ENCODE peak calls at places on chromosomes 16 and 17, in seven cellular contexts. One of them, this sample, is unnamed.
A peak's percentile ranks its signal among the peaks of the same experiment; 100 is the strongest.

GRCh38 chr17:3271072-3271848 is 26.9 kb downstream of the OR3A1 start:
- DNase-seq in fibroblast of mammary gland: no peak
- DNase-seq in ovary: no peak
- DNase-seq in dorsolateral prefrontal cortex: no peak
- DNase-seq in A549: no peak
- DNase-seq in prostate gland: no peak
- DNase-seq in epithelial cell of esophagus: no peak
- DNase-seq in this sample: no peak

GRCh38 chr16:83878838-83879237 is 20.1 kb upstream of the MLYCD start:
- DNase-seq in fibroblast of mammary gland: peak; percentile 58
- DNase-seq in ovary: no peak
- DNase-seq in dorsolateral prefrontal cortex: no peak
- DNase-seq in A549: peak; percentile 59
- DNase-seq in prostate gland: peak; percentile 16
- DNase-seq in epithelial cell of esophagus: peak; percentile 60
- DNase-seq in this sample: no peak

GRCh38 chr16:3608069-3608468 is 3.3 kb downstream of the SLX4 start:
- DNase-seq in fibroblast of mammary gland: no peak
- DNase-seq in ovary: no peak
- DNase-seq in dorsolateral prefrontal cortex: no peak
- DNase-seq in A549: no peak
- DNase-seq in prostate gland: no peak
- DNase-seq in epithelial cell of esophagus: no peak
- DNase-seq in this sample: no peak

GRCh38 chr17:50668025-50668837 is 33.5 kb downstream of the ABCC3 start:
- DNase-seq in fibroblast of mammary gland: peak; percentile 49
- DNase-seq in ovary: no peak
- DNase-seq in dorsolateral prefrontal cortex: no peak
- DNase-seq in A549: peak; percentile 73
- DNase-seq in prostate gland: no peak
- DNase-seq in epithelial cell of esophagus: peak; percentile 40
- DNase-seq in this sample: no peak

GRCh38 chr17:39981207-39982068 is 831 bp downstream of the PSMD3 start:
- DNase-seq in fibroblast of mammary gland: no peak
- DNase-seq in ovary: no peak
- DNase-seq in dorsolateral prefrontal cortex: no peak
- DNase-seq in A549: no peak
- DNase-seq in prostate gland: no peak
- DNase-seq in epithelial cell of esophagus: peak; percentile 16
- DNase-seq in this sample: no peak

GRCh38 chr17:54891176-54891821 is 9.4 kb upstream of the TOM1L1 start:
- DNase-seq in fibroblast of mammary gland: peak; percentile 74
- DNase-seq in ovary: no peak
- DNase-seq in dorsolateral prefrontal cortex: no peak
- DNase-seq in A549: peak; percentile 57
- DNase-seq in prostate gland: peak; percentile 19
- DNase-seq in epithelial cell of esophagus: peak; percentile 73
- DNase-seq in this sample: no peak

GRCh38 chr17:17757944-17758343 is 76.7 kb downstream of the RAI1 start:
- DNase-seq in fibroblast of mammary gland: no peak
- DNase-seq in ovary: no peak
- DNase-seq in dorsolateral prefrontal cortex: no peak
- DNase-seq in A549: no peak
- DNase-seq in prostate gland: no peak
- DNase-seq in epithelial cell of esophagus: no peak
- DNase-seq in this sample: no peak

GRCh38 chr17:35486920-35487727 is 38.6 kb upstream of the SLFN13 start:
- DNase-seq in fibroblast of mammary gland: peak; percentile 80
- DNase-seq in ovary: peak; percentile 38
- DNase-seq in dorsolateral prefrontal cortex: no peak
- DNase-seq in A549: no peak
- DNase-seq in prostate gland: no peak
- DNase-seq in epithelial cell of esophagus: peak; percentile 85
- DNase-seq in this sample: peak; percentile 52

GRCh38 chr17:79680381-79680780 is 50.4 kb upstream of the ENPP7 start:
- DNase-seq in fibroblast of mammary gland: no peak
- DNase-seq in ovary: no peak
- DNase-seq in dorsolateral prefrontal cortex: no peak
- DNase-seq in A549: no peak
- DNase-seq in prostate gland: no peak
- DNase-seq in epithelial cell of esophagus: no peak
- DNase-seq in this sample: no peak

GRCh38 chr17:55576237-55576998 is 65.2 kb upstream of the SMIM36 start:
- DNase-seq in fibroblast of mammary gland: peak; percentile 91
- DNase-seq in ovary: no peak
- DNase-seq in dorsolateral prefrontal cortex: no peak
- DNase-seq in A549: peak; percentile 71
- DNase-seq in prostate gland: no peak
- DNase-seq in epithelial cell of esophagus: peak; percentile 75
- DNase-seq in this sample: peak; percentile 67

GRCh38 chr17:50538549-50539410 is 6.2 kb downstream of the EPN3 start:
- DNase-seq in fibroblast of mammary gland: no peak
- DNase-seq in ovary: no peak
- DNase-seq in dorsolateral prefrontal cortex: no peak
- DNase-seq in A549: no peak
- DNase-seq in prostate gland: no peak
- DNase-seq in epithelial cell of esophagus: no peak
- DNase-seq in this sample: no peak

GRCh38 chr17:28712037-28712704 is 483 bp upstream of the PROCA1 start:
- DNase-seq in fibroblast of mammary gland: no peak
- DNase-seq in ovary: peak; percentile 67
- DNase-seq in dorsolateral prefrontal cortex: no peak
- DNase-seq in A549: no peak
- DNase-seq in prostate gland: no peak
- DNase-seq in epithelial cell of esophagus: no peak
- DNase-seq in this sample: peak; percentile 34

GRCh38 chr16:87350681-87351319 is 32.8 kb downstream of the FBXO31 start:
- DNase-seq in fibroblast of mammary gland: peak; percentile 62
- DNase-seq in ovary: no peak
- DNase-seq in dorsolateral prefrontal cortex: peak; percentile 66
- DNase-seq in A549: no peak
- DNase-seq in prostate gland: no peak
- DNase-seq in epithelial cell of esophagus: no peak
- DNase-seq in this sample: no peak

GRCh38 chr16:85610446-85611204 is 2.5 kb upstream of the GSE1 start:
- DNase-seq in fibroblast of mammary gland: peak; percentile 80
- DNase-seq in ovary: peak; percentile 89
- DNase-seq in dorsolateral prefrontal cortex: peak; percentile 84
- DNase-seq in A549: peak; percentile 84
- DNase-seq in prostate gland: peak; percentile 83
- DNase-seq in epithelial cell of esophagus: peak; percentile 84
- DNase-seq in this sample: peak; percentile 84
- H3K4me3 ChIP-seq in fibroblast of mammary gland: peak overlapping the region; percentile 9
- H3K4me3 ChIP-seq in ovary: peak overlapping the region; percentile 33
- H3K4me3 ChIP-seq in dorsolateral prefrontal cortex: peak overlapping the region; percentile 76
- H3K4me3 ChIP-seq in A549: peak overlapping the region; percentile 96
- H3K4me3 ChIP-seq in prostate gland: peak overlapping the region; percentile 58
- H3K4me3 ChIP-seq in epithelial cell of esophagus: peak overlapping the region; percentile 18
- H3K4me3 ChIP-seq in this sample: peak overlapping the region; percentile 50

GRCh38 chr16:88588148-88588547 is 17.9 kb downstream of the ZC3H18 start:
- DNase-seq in fibroblast of mammary gland: no peak
- DNase-seq in ovary: no peak
- DNase-seq in dorsolateral prefrontal cortex: no peak
- DNase-seq in A549: no peak
- DNase-seq in prostate gland: no peak
- DNase-seq in epithelial cell of esophagus: no peak
- DNase-seq in this sample: no peak
- TF ChIP-seq CTCF in fibroblast of mammary gland: no peak
- TF ChIP-seq CTCF in ovary: no peak
- TF ChIP-seq CTCF in dorsolateral prefrontal cortex: no peak
- TF ChIP-seq CTCF in A549: no peak
- TF ChIP-seq CTCF in prostate gland: no peak
- TF ChIP-seq CTCF in epithelial cell of esophagus: no peak
- TF ChIP-seq CTCF in this sample: no peak

GRCh38 chr16:67964477-67965131 is 3.8 kb downstream of the SLC12A4 start:
- DNase-seq in fibroblast of mammary gland: no peak
- DNase-seq in ovary: no peak
- DNase-seq in dorsolateral prefrontal cortex: no peak
- DNase-seq in A549: no peak
- DNase-seq in prostate gland: no peak
- DNase-seq in epithelial cell of esophagus: no peak
- DNase-seq in this sample: no peak

GRCh38 chr16:67967183-67967955 is 1.1 kb downstream of the SLC12A4 start:
- DNase-seq in fibroblast of mammary gland: peak; percentile 55
- DNase-seq in ovary: no peak
- DNase-seq in dorsolateral prefrontal cortex: no peak
- DNase-seq in A549: no peak
- DNase-seq in prostate gland: no peak
- DNase-seq in epithelial cell of esophagus: peak; percentile 52
- DNase-seq in this sample: no peak

GRCh38 chr16:67966549-67967182 is 1.8 kb downstream of the SLC12A4 start:
- DNase-seq in fibroblast of mammary gland: peak; percentile 74
- DNase-seq in ovary: no peak
- DNase-seq in dorsolateral prefrontal cortex: no peak
- DNase-seq in A549: peak; percentile 44
- DNase-seq in prostate gland: no peak
- DNase-seq in epithelial cell of esophagus: peak; percentile 58
- DNase-seq in this sample: peak; percentile 54

GRCh38 chr16:67967956-67968439 is 439 bp downstream of the SLC12A4 start:
- DNase-seq in fibroblast of mammary gland: no peak
- DNase-seq in ovary: peak; percentile 68
- DNase-seq in dorsolateral prefrontal cortex: no peak
- DNase-seq in A549: no peak
- DNase-seq in prostate gland: no peak
- DNase-seq in epithelial cell of esophagus: peak; percentile 21
- DNase-seq in this sample: peak; percentile 65

DNA sequence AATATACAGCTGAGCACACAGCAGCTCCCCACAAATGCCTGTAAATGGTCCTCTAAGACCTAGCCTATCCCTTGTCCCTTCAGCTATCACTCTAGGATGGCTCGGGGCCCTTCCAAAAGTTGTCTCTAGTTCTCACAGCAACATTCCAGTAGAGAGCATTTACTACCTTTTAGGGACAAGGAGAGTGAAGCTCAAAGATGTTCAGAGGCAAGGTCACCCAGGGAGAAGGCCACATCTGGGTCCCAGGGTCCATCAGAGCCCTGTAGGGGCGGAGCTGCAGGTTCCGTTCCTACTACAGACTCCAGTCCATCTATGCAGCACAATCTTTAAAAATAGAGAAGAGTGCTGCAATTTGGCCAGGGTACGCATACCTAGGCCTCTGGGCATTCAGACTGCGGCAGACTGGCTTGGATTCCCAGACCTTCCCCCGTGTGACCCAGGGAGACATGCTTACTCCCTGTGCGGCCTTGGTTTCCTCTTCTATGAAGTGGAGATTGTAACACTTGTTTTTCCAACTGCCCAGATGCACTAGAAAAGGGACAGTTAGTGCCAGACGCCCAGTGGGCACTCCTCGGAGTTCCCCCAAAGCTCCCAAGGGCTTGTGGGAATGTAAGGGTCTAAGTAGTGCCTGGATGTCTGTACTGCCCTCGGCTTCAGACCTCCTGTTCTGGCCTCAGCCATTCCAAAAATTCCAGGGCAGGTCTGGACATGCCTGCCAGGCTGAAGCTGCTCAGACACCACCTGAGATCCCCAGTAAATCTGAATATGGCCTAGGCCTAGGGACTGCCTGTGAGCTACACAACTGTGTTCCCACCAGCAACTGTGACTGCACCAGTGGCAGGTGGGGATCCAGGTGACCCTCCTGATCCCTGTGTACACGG is 2.5 kb downstream of the SLC12A4 start:
- DNase-seq in fibroblast of mammary gland: no peak
- DNase-seq in ovary: no peak
- DNase-seq in dorsolateral prefrontal cortex: no peak
- DNase-seq in A549: no peak
- DNase-seq in prostate gland: no peak
- DNase-seq in epithelial cell of esophagus: peak; percentile 72
- DNase-seq in this sample: no peak
- H3K4me3 ChIP-seq in fibroblast of mammary gland: peak overlapping the region; percentile 88
- H3K4me3 ChIP-seq in ovary: no peak overlapping the region
- H3K4me3 ChIP-seq in dorsolateral prefrontal cortex: no peak overlapping the region
- H3K4me3 ChIP-seq in A549: peak overlapping the region; percentile 4
- H3K4me3 ChIP-seq in prostate gland: no peak overlapping the region
- H3K4me3 ChIP-seq in epithelial cell of esophagus: peak overlapping the region; percentile 82
- H3K4me3 ChIP-seq in this sample: no peak overlapping the region

GRCh38 chr17:37206299-37206698 is 169.5 kb upstream of the C17orf78 start:
- DNase-seq in fibroblast of mammary gland: no peak
- DNase-seq in ovary: no peak
- DNase-seq in dorsolateral prefrontal cortex: no peak
- DNase-seq in A549: no peak
- DNase-seq in prostate gland: no peak
- DNase-seq in epithelial cell of esophagus: no peak
- DNase-seq in this sample: no peak

GRCh38 chr17:37207103-37207502 is 168.7 kb upstream of the C17orf78 start:
- DNase-seq in fibroblast of mammary gland: no peak
- DNase-seq in ovary: no peak
- DNase-seq in dorsolateral prefrontal cortex: no peak
- DNase-seq in A549: no peak
- DNase-seq in prostate gland: no peak
- DNase-seq in epithelial cell of esophagus: no peak
- DNase-seq in this sample: no peak

GRCh38 chr17:37213927-37214326 is 161.9 kb upstream of the C17orf78 start:
- DNase-seq in fibroblast of mammary gland: no peak
- DNase-seq in ovary: no peak
- DNase-seq in dorsolateral prefrontal cortex: no peak
- DNase-seq in A549: no peak
- DNase-seq in prostate gland: no peak
- DNase-seq in epithelial cell of esophagus: no peak
- DNase-seq in this sample: no peak

DNA sequence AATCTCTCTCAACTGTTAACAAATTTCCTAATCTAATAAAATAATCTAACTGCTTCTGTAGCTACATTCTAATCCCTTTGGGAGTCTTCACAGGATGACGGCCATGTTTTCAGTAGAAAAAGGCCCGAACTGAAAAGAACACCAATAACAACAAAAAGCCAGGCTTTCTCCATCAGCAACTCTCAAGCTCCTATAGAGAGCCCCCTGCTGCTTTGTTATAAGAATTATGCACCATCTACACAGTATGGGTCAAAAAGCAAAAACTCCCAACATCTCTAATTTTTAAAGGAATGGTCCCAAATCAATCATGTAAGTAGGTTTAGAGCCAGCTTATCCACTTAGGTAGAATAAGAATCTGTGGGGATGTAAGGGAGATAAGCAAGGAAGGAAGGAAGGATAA is 163.6 kb upstream of the C17orf78 start:
- DNase-seq in fibroblast of mammary gland: peak; percentile 11
- DNase-seq in ovary: no peak
- DNase-seq in dorsolateral prefrontal cortex: no peak
- DNase-seq in A549: no peak
- DNase-seq in prostate gland: no peak
- DNase-seq in epithelial cell of esophagus: no peak
- DNase-seq in this sample: no peak
- TF ChIP-seq CTCF in fibroblast of mammary gland: peak; percentile 13
- TF ChIP-seq CTCF in ovary: no peak
- TF ChIP-seq CTCF in dorsolateral prefrontal cortex: peak; percentile 33
- TF ChIP-seq CTCF in A549: no peak
- TF ChIP-seq CTCF in prostate gland: no peak
- TF ChIP-seq CTCF in epithelial cell of esophagus: peak; percentile 4
- TF ChIP-seq CTCF in this sample: no peak

DNA sequence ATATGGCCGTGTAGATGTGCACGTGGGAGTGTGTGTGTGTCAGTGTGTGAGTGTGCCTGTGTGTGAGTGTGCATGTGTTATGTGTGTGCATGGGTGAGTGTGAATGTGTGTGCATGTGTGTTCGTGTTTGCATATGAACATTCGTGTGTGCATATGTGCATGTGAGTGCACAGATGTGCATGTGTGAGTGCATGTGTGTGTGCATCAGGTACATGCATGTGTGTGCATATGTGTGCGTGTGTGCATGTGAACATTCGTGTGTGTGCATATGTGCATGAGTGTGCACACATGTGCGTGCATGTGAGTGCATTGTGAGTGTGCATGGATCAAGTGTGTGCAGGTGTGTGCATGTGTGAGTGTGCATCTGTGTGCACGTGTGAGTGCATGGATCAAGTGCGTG is 2.5 kb upstream of the TPSAB1 start:
- DNase-seq in fibroblast of mammary gland: no peak
- DNase-seq in ovary: peak; percentile 5
- DNase-seq in dorsolateral prefrontal cortex: no peak
- DNase-seq in A549: no peak
- DNase-seq in prostate gland: no peak
- DNase-seq in epithelial cell of esophagus: no peak
- DNase-seq in this sample: no peak
- H3K4me3 ChIP-seq in fibroblast of mammary gland: no peak overlapping the region
- H3K4me3 ChIP-seq in ovary: no peak overlapping the region
- H3K4me3 ChIP-seq in dorsolateral prefrontal cortex: no peak overlapping the region
- H3K4me3 ChIP-seq in A549: no peak overlapping the region
- H3K4me3 ChIP-seq in prostate gland: no peak overlapping the region
- H3K4me3 ChIP-seq in epithelial cell of esophagus: no peak overlapping the region
- H3K4me3 ChIP-seq in this sample: no peak overlapping the region

This sample was measured in uterus.